ENCODE peak calls at places on chromosomes 13 and 19, in ten cellular contexts. O is mucosa of gallbladder; A is NCI-H1930; H is stimulated activated naive B cell treated with anti-CD40 and anti-IgM and Interleukin-4, amounts not matched to agents 10 μg/mL and 1 μg/mL and 100 μg/mL, for 72 hours; D is A549; L is substantia nigra; G is nephron progenitor cell; K is AG10803; Q is nucleus accumbens; F is kidney epithelial cell. S is an unnamed sample.

GRCh38 chr13:113176292-113176691 is 17.8 kb downstream of the PROZ start:
- DNase-seq in H (no peak), K (no peak), A (no peak), D (no peak), Q (no peak), O (no peak), F (no peak), G (no peak), L (no peak), S (no peak)

GRCh38 chr13:36848228-36848982 is 29.4 kb downstream of the RFXAP start:
- DNase-seq in L (no peak), Q (no peak), O (no peak), A (no peak), H (no peak), D (peak; percentile 6), F (no peak), G (no peak), K (no peak), S (no peak)

GRCh38 chr13:97548138-97548537 is 114.2 kb downstream of the RAP2A start:
- DNase-seq in O (no peak), G (no peak), H (no peak), Q (no peak), K (no peak), A (no peak), L (no peak), D (no peak), F (no peak), S (no peak)

GRCh38 chr19:31126236-31126635 is 223.0 kb downstream of the TSHZ3 start:
- DNase-seq in O (no peak), Q (no peak), G (no peak), D (no peak), K (no peak), A (no peak), L (no peak), F (no peak), H (no peak), S (no peak)

GRCh38 chr19:19064098-19064722 is 416 bp downstream of the SLC25A42 start:
- DNase-seq in Q (no peak), H (no peak), D (peak; percentile 19), F (no peak), A (no peak), L (no peak), G (no peak), K (no peak), O (no peak), S (no peak)

GRCh38 chr19:36225219-36225892 is 10.4 kb downstream of the ZNF146 start:
- DNase-seq in O (no peak), L (no peak), A (no peak), K (peak; percentile 47), G (no peak), Q (no peak), H (no peak), F (no peak), D (no peak), S (no peak)

GRCh38 chr13:39016789-39017188 is 21.1 kb downstream of the PROSER1 start:
- DNase-seq in D (peak; percentile 29), K (peak; percentile 15), O (no peak), F (no peak), Q (no peak), G (peak; percentile 5), H (no peak), A (peak; percentile 60), L (no peak), S (no peak)

GRCh38 chr13:112651306-112651705 is 38.5 kb upstream of the ATP11A start:
- DNase-seq in H (no peak), K (no peak), O (no peak), G (no peak), A (no peak), Q (no peak), F (no peak), L (no peak), D (no peak), S (no peak)

GRCh38 chr13:50128406-50129048 is 113.3 kb downstream of the KCNRG start:
- DNase-seq in G (peak; percentile 21), D (no peak), O (no peak), F (no peak), H (no peak), A (no peak), L (no peak), K (no peak), Q (no peak), S (no peak)

GRCh38 chr13:29846475-29847256 is 3.8 kb downstream of the UBL3 start:
- DNase-seq in Q (no peak), O (no peak), K (no peak), D (no peak), G (no peak), H (no peak), L (no peak), A (no peak), F (no peak), S (no peak)

GRCh38 chr13:28467886-28468519 is 26.9 kb downstream of the FLT1 start:
- DNase-seq in D (no peak), Q (no peak), F (no peak), H (no peak), A (no peak), K (no peak), G (no peak), L (no peak), O (no peak), S (no peak)

GRCh38 chr13:74695021-74695800 is 561.0 kb upstream of the KLF12 start:
- DNase-seq in O (no peak), A (no peak), G (no peak), D (no peak), L (no peak), K (no peak), H (no peak), F (no peak), Q (no peak), S (no peak)

S was measured in right lobe of liver.